ENCODE peak calls at places on chromosomes 13 and 19, in ten cellular contexts. H, Q, Y, R, S, C, W, D, X and P are unnamed samples.

GRCh38 chr19:2524840-2525723 is 49.2 kb downstream of the GADD45B start:
- DNase-seq in Q (no peak), Y (peak), C (peak), D (no peak), S (no peak), R (no peak), X (no peak), W (no peak), H (peak), P (no peak)

GRCh38 chr13:97395437-97396136 is 38.4 kb upstream of the RAP2A start:
- DNase-seq in R (no peak), Q (no peak), H (no peak), X (no peak), C (peak), S (no peak), W (no peak), Y (no peak), D (no peak), P (no peak)

GRCh38 chr19:55133639-55134444 is 15.2 kb downstream of the TNNT1 start:
- DNase-seq in W (no peak), X (no peak), Q (no peak), R (no peak), S (no peak), Y (no peak), D (no peak), H (no peak), C (no peak), P (no peak)

GRCh38 chr13:107025991-107026390 is 458.1 kb upstream of the ARGLU1 start:
- DNase-seq in Y (peak), H (no peak), R (no peak), C (peak), S (no peak), Q (no peak), W (no peak), D (no peak), X (no peak), P (no peak)

GRCh38 chr13:50608357-50608756 is 235.1 kb downstream of the DLEU7 start:
- DNase-seq in W (no peak), D (no peak), Q (no peak), S (no peak), X (no peak), Y (no peak), H (no peak), C (peak), R (no peak), P (no peak)

GRCh38 chr13:97441414-97441813 is 7.4 kb downstream of the RAP2A start:
- DNase-seq in C (no peak), Y (no peak), H (no peak), X (no peak), W (no peak), Q (no peak), D (no peak), S (no peak), R (no peak), P (no peak)

GRCh38 chr13:52447815-52448552 is 2.5 kb downstream of the VPS36 start:
- DNase-seq in S (no peak), Y (no peak), X (no peak), D (no peak), H (no peak), Q (no peak), W (no peak), C (no peak), R (no peak), P (no peak)

GRCh38 chr13:32117696-32118095 is 86.1 kb downstream of the FRY start:
- DNase-seq in D (no peak), Q (no peak), C (no peak), X (no peak), R (peak), S (no peak), H (no peak), W (no peak), Y (peak), P (no peak)

GRCh38 chr19:55289117-55289796 is 5.5 kb downstream of the BRSK1 start:
- DNase-seq in R (no peak), Q (no peak), C (no peak), X (no peak), D (no peak), H (no peak), Y (no peak), W (no peak), S (no peak), P (no peak)

DNA sequence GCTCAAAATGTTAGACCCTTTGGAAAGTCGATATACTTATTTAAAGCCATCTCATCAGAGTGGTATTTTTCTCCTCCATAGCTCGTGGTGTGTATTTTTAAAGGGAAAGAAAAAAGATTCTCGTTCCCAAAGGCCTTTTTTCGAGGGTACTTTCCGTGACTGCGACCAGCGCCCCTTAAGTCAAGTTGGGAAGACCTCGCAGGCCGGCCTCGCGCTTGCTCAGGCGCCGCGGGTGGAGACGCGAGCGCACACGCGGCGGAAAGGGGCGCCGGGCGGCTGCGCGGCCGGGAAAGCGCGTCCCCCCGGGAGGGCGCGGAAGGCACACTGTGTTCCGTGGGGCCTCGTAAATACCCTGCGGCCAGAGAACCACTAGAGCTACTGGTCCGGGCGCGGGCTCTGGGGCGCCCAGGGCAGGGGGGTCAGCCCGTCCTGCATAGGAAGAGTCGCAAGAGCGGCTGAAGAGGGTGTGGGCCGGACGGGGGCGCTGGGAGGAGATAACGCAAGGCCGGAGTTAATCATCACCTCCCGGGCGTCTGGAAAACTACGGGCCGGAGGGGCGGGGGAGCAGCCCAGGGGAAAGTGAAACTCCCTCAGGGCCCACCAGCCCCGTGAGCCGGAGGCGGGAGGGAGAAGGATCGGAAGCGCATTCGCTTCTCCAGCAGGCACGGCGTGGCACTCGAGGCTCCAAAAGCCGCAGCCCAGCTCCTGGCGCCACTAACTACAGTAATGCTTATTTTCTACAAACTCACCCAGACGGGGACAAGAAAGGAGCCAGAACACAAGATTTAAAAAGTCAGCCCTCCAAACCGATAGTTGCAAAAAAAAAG is 1.2 kb upstream of the WBP4 start:
- DNase-seq in C (peak), X (peak), Q (peak), W (peak), R (peak), S (peak), H (peak), Y (peak), D (peak), P (peak)
- H3K4me3 ChIP-seq in C (peak), X (peak), Q (peak), W (peak), R (peak), S (peak), H (peak), Y (peak), D (peak), P (peak)

GRCh38 chr13:113460064-113460555 is 6.8 kb upstream of the ADPRHL1 start:
- DNase-seq in Q (no peak), H (no peak), Y (no peak), X (no peak), S (peak), C (no peak), D (no peak), W (no peak), R (peak), P (no peak)

GRCh38 chr13:113456116-113456702 is 2.9 kb upstream of the ADPRHL1 start:
- DNase-seq in S (peak), R (peak), C (no peak), Y (no peak), X (no peak), Q (no peak), W (no peak), H (no peak), D (no peak), P (no peak)

GRCh38 chr13:113460599-113460998 is 7.3 kb upstream of the ADPRHL1 start:
- DNase-seq in D (no peak), X (no peak), W (no peak), Y (no peak), R (peak), S (peak), H (no peak), C (no peak), Q (no peak), P (no peak)

GRCh38 chr13:113457510-113457909 is 4.2 kb upstream of the ADPRHL1 start:
- DNase-seq in C (peak), H (no peak), Q (no peak), D (no peak), X (no peak), W (no peak), Y (no peak), R (peak), S (peak), P (no peak)

GRCh38 chr13:113458218-113459065 is 5.2 kb upstream of the ADPRHL1 start:
- DNase-seq in Y (no peak), R (peak), Q (no peak), S (peak), H (no peak), C (peak), D (peak), W (no peak), X (no peak), P (peak)
- H3K4me3 ChIP-seq in Y (no peak), R (no peak), Q (no peak), S (no peak), H (no peak), C (no peak), D (no peak), W (no peak), X (no peak), P (no peak)

DNA sequence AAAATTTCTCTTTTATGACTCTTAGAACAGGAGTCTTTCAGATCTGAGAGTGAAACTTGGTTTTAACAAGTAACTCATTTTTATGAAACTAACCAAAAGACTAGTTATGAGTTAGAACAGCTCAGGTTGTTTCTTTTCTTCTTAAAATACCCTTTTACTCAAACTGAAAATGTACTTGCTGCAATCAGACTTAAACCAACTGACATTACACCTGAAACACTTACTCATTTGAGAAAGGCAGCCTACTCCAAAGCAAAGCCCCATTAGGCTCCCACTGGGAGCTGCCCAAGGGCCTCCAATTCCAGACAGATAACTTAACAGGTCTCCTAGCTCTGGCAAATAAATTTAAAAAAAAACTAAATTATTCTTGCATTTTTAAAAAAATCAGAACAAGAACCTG is 3.6 kb downstream of the FOXO1 start:
- DNase-seq in S (no peak), D (no peak), Q (no peak), W (no peak), Y (no peak), H (no peak), X (peak), R (no peak), C (no peak), P (no peak)
- H3K4me3 ChIP-seq in S (no peak), D (no peak), Q (peak), W (no peak), Y (peak), H (no peak), X (peak), R (peak), C (peak), P (no peak)

DNA sequence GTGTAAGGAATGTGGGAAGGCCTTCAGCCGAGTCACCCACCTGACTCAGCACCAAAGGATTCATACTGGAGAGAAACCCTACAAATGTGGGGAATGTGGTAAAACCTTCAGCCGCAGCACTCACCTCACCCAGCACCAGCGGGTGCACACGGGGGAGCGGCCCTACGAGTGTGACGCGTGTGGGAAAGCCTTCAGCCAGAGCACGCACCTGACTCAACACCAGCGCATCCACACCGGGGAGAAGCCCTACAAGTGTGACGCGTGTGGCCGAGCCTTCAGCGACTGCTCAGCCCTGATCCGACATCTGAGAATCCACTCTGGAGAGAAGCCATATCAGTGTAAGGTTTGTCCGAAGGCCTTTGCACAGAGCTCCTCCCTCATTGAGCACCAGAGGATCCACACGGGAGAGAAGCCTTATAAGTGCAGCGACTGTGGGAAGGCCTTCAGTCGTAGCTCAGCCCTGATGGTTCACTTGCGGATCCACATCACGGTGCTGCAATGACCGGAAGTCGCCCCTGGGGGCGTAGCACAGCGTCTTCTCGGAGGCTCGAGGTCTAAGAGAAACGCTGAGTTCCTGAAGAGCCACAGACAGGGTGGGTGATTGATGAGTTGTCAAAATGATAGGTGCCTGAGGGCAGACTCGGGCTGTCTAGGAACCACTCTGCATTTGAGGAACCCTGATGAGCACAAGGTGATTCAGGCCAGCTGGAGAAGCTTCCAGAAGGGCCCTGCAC is 12.2 kb downstream of the ZSCAN22 start:
- DNase-seq in R (no peak), Y (no peak), S (no peak), C (no peak), H (no peak), W (no peak), D (peak), X (no peak), Q (no peak), P (no peak)
- H3K4me3 ChIP-seq in R (no peak), Y (no peak), S (no peak), C (no peak), H (no peak), W (no peak), D (no peak), X (no peak), Q (no peak), P (no peak)

GRCh38 chr19:49667473-49667872 is 1.7 kb downstream of the BCL2L12 start:
- DNase-seq in H (no peak), Y (no peak), C (no peak), R (no peak), Q (no peak), W (no peak), S (no peak), D (no peak), X (no peak), P (no peak)

GRCh38 chr19:49663224-49663623 is 2.4 kb downstream of the IRF3 start:
- DNase-seq in W (no peak), R (no peak), C (no peak), S (no peak), Y (no peak), H (no peak), Q (no peak), D (no peak), X (no peak), P (no peak)

GRCh38 chr19:49665301-49666119 is at the start of the genes BCL2L12 and IRF3:
- DNase-seq in Y (peak), C (peak), W (peak), Q (peak), H (peak), X (peak), D (peak), S (peak), R (peak), P (peak)

GRCh38 chr19:49664171-49665070 is 1.2 kb downstream of the IRF3 start:
- DNase-seq in X (peak), H (no peak), W (no peak), Y (peak), S (peak), C (peak), R (peak), D (peak), Q (peak), P (no peak)

GRCh38 chr19:49666120-49666444 is 349 bp downstream of the BCL2L12 start:
- DNase-seq in D (no peak), C (peak), Q (no peak), R (no peak), Y (no peak), W (no peak), S (no peak), H (no peak), X (no peak), P (no peak)
- H3K4me3 ChIP-seq in D (peak), C (peak), Q (peak), R (peak), Y (peak), W (peak), S (peak), H (peak), X (peak), P (peak)

DNA sequence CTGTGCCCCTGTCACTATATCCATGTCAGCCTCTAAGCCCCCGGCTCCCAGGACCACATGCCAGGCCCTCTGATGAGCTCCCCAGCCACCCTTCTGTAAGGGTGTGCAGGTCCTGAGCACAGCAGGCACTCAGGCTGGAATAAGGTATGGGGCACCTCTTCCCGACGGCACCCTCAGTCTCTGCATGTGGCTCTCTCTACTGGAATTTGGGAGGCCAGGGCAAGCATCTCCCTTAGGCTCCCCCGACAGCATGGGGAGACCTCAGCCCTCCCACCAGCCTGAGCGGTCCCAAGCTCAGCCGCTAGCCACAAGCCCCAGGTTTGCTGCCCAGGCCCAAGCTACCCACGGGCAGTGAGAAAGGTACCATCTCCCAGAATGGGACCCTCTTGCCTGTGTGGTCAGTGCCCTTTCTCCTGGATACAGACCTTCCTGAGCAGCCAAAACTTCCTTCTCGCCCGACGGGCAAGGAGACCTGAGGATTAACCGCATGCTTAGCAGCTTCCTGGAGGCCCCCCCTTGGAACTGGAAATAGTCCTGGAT is 22.5 kb upstream of the C19orf12 start:
- DNase-seq in H (no peak), Q (no peak), C (no peak), R (no peak), X (no peak), W (no peak), D (no peak), Y (no peak), S (no peak), P (no peak)
- H3K4me3 ChIP-seq in H (no peak), Q (no peak), C (no peak), R (no peak), X (no peak), W (no peak), D (no peak), Y (no peak), S (no peak), P (no peak)

GRCh38 chr13:46643165-46643777 is 90.3 kb downstream of the LRCH1 start:
- DNase-seq in H (no peak), R (no peak), C (no peak), S (no peak), Q (no peak), D (no peak), Y (no peak), X (no peak), W (no peak), P (no peak)

GRCh38 chr13:46642254-46642653 is 89.3 kb downstream of the LRCH1 start:
- DNase-seq in Y (no peak), D (no peak), Q (no peak), H (no peak), W (no peak), C (no peak), X (no peak), S (no peak), R (no peak), P (no peak)

GRCh38 chr13:46639033-46639981 is 86.3 kb downstream of the LRCH1 start:
- DNase-seq in C (no peak), R (no peak), X (no peak), H (peak), S (no peak), Q (no peak), D (no peak), Y (no peak), W (no peak), P (no peak)

GRCh38 chr13:46640843-46641242 is 87.9 kb downstream of the LRCH1 start:
- DNase-seq in H (no peak), R (no peak), D (no peak), C (peak), X (no peak), Y (no peak), W (no peak), Q (no peak), S (no peak), P (no peak)

DNA sequence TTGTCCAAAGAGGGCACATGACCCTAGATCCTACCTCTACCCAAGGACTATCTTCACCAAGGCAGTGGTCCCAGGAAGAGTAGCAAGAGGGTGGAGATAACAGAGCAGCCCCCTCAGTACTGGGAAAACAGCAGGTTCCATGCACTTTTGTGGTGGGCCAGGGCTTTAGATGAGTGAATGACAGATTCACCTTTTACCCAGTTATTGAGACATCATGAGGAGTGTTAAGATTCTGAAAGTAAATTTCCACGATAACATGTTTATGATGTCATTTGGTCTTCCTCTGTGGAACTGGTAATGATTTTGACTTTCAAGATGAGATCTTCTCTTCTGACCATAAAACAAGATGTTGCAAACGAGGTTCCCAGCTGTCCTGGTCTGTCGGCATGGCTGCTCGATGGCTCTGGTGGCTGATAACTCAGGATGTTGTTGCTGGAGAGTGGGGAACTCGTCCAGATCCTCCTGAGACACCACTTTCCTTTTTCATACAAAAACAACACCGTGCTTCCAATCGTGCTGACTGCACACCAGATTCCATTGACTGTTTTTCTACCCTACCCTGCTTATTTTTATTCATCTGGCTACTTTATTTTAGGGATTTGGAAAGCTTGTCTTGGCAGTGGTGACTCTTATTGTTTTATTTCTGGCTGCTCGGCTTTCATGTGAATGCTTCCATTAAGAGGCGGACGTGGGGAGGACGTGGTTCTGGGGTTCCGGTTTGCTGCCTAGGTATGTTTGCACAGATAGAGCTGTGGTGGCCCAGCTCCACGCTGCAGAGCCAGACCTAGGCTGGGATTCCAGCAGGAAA is 88.5 kb downstream of the LRCH1 start:
- DNase-seq in Y (no peak), Q (no peak), D (no peak), S (no peak), X (no peak), W (no peak), C (no peak), R (no peak), H (no peak), P (no peak)
- H3K4me3 ChIP-seq in Y (peak), Q (no peak), D (no peak), S (no peak), X (no peak), W (no peak), C (no peak), R (no peak), H (no peak), P (no peak)